ENCODE peak calls at places on chromosomes 2 and 18, in five cellular contexts. R, L, V, H and U are unnamed samples.

GRCh38 chr2:18282026-18282425 is 278.4 kb downstream of the RDH14 start:
- DNase-seq in H (no peak), L (no peak), R (no peak), V (no peak), U (no peak)

GRCh38 chr18:39776766-39777165 is 2178.3 kb upstream of the PIK3C3 start:
- DNase-seq in L (no peak), H (no peak), R (no peak), V (no peak), U (no peak)

GRCh38 chr18:3966246-3966984 is 488.7 kb downstream of the DLGAP1 start:
- DNase-seq in H (no peak), R (no peak), V (no peak), L (no peak), U (no peak)

GRCh38 chr2:28997237-28997846 is 16.2 kb downstream of the TOGARAM2 start:
- DNase-seq in L (no peak), V (no peak), R (no peak), H (no peak), U (no peak)

GRCh38 chr2:3413642-3414041 is 34.1 kb downstream of the TRAPPC12 start:
- DNase-seq in H (no peak), V (no peak), R (no peak), L (no peak), U (no peak)

GRCh38 chr2:117935436-117935835 is 78.4 kb downstream of the CCDC93 start:
- DNase-seq in V (no peak), H (no peak), R (no peak), L (no peak), U (no peak)

GRCh38 chr2:241803387-241804325 is 5.3 kb upstream of the NEU4 start:
- DNase-seq in L (peak), H (peak), V (peak), R (peak), U (no peak)

GRCh38 chr2:183837157-183837556 is 712.9 kb downstream of the NUP35 start:
- DNase-seq in R (no peak), L (no peak), H (no peak), V (no peak), U (no peak)

GRCh38 chr18:22467760-22468553 is 50.2 kb upstream of the CTAGE1 start:
- DNase-seq in L (no peak), V (no peak), R (peak), H (peak), U (peak)

GRCh38 chr2:147937744-147938349 is 82.7 kb downstream of the ORC4 start:
- DNase-seq in V (no peak), L (peak), H (no peak), R (no peak), U (no peak)

GRCh38 chr2:75076088-75076487 is 117.6 kb downstream of the POLE4 start:
- DNase-seq in R (no peak), L (no peak), V (no peak), H (no peak), U (no peak)

GRCh38 chr18:61957801-61958516 is 65.2 kb upstream of the RNF152 start:
- DNase-seq in L (no peak), H (no peak), V (no peak), R (no peak), U (no peak)
- TF ChIP-seq CTCF in L (no peak), H (no peak), V (no peak), R (peak), U (no peak)

DNA sequence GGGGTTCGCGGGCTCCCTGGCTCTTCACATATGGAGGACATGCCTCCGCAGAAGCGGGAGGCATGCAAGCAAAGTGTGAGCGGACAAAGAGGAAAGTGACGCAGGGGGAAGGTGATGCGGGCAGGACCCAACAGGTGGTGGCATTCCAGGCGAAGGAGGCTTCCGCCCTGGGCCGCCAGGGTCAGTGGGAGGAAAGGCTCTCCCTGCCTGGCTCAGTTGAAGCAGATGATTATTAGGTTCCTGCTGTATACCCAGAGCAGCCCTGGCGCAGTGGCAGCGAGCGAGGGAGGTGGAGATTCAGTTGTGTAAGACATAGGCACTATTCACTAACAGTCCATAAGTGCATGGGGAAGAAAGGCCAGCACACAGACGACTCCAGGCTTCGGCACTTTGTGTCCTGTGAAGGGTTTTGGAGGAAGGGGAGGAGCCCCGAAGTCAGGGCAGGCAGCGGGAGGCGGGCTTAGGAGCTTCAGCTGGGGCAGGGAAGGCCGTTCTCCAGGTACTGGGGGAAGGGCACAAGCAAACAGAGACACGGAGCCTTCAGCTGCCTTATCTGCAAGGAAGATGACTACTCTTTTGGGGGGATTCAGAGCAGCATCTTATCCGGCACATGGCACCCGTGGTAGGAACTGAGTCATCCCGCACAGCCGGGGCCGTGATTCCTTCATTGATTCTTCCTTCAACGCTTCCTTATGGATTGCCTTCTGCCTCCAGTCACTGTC is 89.8 kb downstream of the TGOLN2 start:
- DNase-seq in H (no peak), V (no peak), L (no peak), R (no peak), U (no peak)
- TF ChIP-seq CTCF in H (no peak), V (no peak), L (no peak), R (no peak), U (no peak)

DNA sequence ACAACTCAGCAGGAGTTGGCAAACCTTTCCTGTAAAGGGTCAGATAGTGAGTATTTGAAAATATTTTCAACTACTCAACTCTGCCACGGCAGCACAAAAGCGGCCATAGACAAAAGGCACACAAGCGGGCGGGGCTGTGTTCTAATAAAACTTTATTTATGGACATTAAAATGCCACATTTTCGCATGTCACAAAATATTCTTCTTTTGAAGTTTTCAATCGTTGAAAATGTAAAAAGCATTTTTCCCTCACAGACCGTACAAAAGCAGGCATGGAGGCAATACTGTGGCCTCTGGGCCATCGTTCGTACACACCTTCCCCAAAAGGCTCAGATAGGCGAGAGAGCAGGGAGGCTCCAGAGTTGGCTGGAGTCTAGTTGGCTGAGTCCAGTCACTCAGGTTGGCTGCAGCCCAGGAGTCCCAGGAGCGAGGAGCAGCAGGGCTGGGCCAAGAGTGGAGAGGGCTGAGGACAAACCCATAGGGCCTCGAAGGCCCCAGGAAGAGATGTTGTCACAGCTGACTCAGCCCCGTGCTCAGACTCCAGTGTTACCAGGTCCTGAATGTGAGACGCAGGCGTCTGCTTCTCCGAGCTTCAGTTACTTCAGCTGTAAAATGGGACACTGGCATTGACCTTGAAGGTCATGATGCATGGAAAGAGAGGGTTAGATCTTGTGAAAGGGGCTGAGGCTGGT is 42.5 kb downstream of the SDC1 start:
- DNase-seq in V (no peak), H (peak), R (no peak), L (peak), U (no peak)
- TF ChIP-seq CTCF in V (no peak), H (no peak), R (no peak), L (no peak), U (no peak)

GRCh38 chr2:71454221-71455010 is 1.1 kb downstream of the DYSF start:
- DNase-seq in H (no peak), V (no peak), L (peak), R (no peak), U (no peak)

GRCh38 chr2:71453404-71454220 is at the start of gene DYSF:
- DNase-seq in R (no peak), L (peak), V (no peak), H (no peak), U (no peak)

GRCh38 chr2:71455741-71456569 is 2.6 kb downstream of the DYSF start:
- DNase-seq in H (no peak), L (no peak), R (no peak), V (no peak), U (no peak)

GRCh38 chr2:71456617-71457016 is 3.3 kb downstream of the DYSF start:
- DNase-seq in L (no peak), H (no peak), V (no peak), R (no peak), U (no peak)

DNA sequence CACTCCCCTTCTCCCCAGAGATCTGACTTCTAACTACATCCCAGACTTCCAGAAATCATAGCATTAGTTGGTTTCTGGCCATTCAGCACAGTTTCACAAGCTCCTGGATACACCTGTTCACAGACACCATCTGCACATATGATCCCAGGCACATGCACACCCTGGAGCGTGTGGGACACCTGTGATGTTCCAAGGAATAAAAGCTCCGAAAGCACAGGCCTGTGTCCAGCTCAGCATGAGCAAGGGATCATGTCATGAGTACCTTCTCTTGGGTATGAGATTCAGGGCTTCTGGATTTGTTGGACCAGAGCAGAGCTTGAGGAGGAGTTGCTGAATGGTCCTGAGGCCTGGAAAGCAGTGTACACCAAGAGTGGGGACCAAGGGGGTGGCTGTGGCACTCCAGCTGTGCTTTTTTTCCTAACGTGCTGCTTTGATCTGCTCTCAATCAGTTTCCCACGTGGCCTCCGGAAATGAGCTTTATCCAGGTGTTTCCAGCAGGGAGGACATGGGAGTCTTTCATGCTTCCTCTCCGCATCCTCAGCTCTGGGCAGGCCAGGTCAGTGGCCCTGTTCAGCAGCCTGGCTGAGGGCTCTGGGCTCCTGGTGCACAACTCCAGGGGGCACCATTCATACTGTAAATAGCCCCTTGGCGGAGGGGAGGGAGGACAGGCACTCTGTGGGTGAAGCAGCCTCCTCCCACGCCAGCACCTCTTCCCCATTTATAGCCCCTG is 1.8 kb downstream of the DYSF start:
- DNase-seq in R (no peak), L (no peak), H (no peak), V (no peak), U (no peak)
- TF ChIP-seq CTCF in R (no peak), L (no peak), H (no peak), V (no peak), U (no peak)

GRCh38 chr2:7030810-7031209 is 113.6 kb downstream of the RNF144A start:
- DNase-seq in H (no peak), R (no peak), L (no peak), V (no peak), U (no peak)

GRCh38 chr2:7032371-7032770 is 115.2 kb downstream of the RNF144A start:
- DNase-seq in V (no peak), R (no peak), L (no peak), H (no peak), U (no peak)

GRCh38 chr2:7033136-7033960 is 116.1 kb downstream of the RNF144A start:
- DNase-seq in L (no peak), V (no peak), R (no peak), H (no peak), U (no peak)

GRCh38 chr2:7029291-7030059 is 112.3 kb downstream of the RNF144A start:
- DNase-seq in V (no peak), R (no peak), L (no peak), H (no peak), U (no peak)

DNA sequence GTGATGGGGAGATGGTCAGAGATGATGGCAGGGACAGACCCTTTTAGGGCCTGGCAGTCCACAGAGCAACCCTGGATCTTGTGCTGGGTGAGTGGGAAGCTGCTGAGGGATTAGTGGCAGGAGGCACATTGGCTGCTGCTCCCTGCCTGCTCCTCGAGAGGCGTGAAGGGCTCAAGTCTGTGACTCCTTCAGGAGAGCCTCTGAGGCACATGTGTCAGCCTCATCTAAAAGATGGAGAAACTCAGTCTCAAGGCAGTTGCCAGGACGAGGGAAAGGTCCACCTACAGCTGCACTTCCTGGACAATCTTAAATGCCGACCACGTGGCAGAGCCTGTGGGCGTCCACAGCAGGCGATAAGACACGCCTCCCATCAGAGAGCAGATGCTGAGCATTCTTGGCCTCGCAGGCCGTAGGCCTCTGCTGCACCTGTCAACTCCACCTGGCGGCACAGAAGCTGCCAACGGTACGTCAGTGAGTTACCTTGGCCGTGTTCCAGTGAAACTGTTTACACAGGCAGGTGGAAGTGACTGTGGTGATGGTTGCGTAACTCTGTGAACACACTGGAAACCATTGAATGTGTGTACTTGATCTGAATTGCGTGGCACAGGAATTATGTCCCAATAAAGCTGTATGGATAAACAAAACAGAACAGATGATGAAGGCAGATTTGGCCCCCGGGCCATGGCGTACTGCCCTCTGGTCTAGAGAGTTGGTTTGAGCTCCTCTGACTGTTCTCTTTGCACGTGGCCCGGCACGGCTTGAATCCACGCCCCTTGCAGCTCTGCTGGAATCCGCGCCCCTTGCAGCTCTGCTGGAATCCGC is 114.4 kb downstream of the RNF144A start:
- DNase-seq in R (no peak), L (no peak), H (peak), V (no peak), U (no peak)
- TF ChIP-seq CTCF in R (no peak), L (no peak), H (peak), V (no peak), U (no peak)

DNA sequence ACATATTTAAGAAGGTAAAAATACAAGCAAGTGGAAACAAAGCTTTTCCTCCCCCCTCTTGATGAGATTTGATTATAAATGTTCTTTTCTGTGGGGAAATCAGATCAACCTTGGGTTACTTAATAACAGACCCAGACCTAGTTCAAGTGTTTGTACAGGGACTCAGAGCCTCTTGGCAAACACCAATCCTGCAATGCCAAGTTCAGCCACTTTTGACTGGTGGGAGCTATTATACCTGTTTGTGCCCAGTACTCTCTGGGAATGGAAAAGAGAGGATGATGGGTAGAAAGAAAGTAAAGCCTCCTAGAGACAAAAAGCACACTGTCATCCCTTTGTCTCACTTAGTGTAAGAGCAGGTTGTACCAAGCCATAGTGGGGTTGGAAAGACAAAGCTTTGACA is 63.8 kb upstream of the EPHA4 start:
- DNase-seq in R (no peak), H (peak), L (no peak), V (no peak), U (no peak)
- TF ChIP-seq CTCF in R (no peak), H (peak), L (no peak), V (no peak), U (no peak)

DNA sequence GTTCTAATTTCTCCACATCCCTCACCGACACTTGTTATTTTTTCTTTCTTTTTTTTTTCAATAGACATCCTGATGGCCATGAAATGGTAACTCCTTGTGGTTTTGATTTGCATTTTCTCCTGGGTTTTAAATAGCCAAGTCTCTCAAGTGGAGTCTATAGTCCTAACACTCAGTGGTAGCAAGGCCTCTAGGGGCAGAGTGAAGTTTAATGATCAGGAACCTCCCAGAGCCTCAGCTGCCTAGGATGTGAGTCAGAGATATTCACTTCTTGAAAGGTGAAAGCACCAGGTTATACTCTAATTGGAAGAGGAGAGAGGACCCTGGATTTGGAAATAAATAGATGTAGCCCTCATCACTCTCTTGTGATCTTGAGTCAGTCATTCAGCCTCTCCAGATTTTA is 62.7 kb upstream of the CAPN13 start:
- DNase-seq in V (no peak), H (no peak), L (no peak), R (no peak), U (no peak)
- TF ChIP-seq CTCF in V (no peak), H (no peak), L (no peak), R (no peak), U (no peak)

DNA sequence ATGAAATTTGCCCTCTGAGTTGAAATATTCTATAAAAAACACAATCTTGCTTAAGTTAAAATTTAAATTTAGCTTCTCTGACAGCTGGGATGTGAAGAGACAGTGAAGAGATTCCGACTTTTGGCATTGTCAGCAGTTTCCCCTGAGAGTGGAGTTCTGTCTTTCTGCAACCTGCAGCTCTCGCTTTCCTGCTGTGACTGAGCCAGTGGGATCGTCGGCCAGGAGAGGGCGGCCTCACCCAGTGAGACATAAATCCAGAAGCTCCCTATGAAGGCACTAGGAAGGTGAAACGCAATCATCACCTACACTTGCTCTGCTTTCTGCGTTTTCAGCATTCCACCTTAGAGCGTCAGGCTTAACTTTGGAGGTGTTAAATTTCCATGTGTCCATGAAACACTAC is 75.4 kb upstream of the HNMT start:
- DNase-seq in L (no peak), R (no peak), H (peak), V (no peak), U (no peak)
- TF ChIP-seq CTCF in L (peak), R (peak), H (peak), V (no peak), U (peak)

GRCh38 chr2:131092409-131093065 is 723 bp downstream of the FAM168B start:
- DNase-seq in R (no peak), L (no peak), V (no peak), H (no peak), U (no peak)

GRCh38 chr2:131094655-131095281 is 1.5 kb upstream of the FAM168B start:
- DNase-seq in H (no peak), L (no peak), V (no peak), R (no peak), U (no peak)

GRCh38 chr2:131093066-131093842 is at the start of gene FAM168B:
- DNase-seq in L (peak), R (peak), V (peak), H (peak), U (peak)
- TF ChIP-seq CTCF in L (peak), R (no peak), V (no peak), H (no peak), U (no peak)

DNA sequence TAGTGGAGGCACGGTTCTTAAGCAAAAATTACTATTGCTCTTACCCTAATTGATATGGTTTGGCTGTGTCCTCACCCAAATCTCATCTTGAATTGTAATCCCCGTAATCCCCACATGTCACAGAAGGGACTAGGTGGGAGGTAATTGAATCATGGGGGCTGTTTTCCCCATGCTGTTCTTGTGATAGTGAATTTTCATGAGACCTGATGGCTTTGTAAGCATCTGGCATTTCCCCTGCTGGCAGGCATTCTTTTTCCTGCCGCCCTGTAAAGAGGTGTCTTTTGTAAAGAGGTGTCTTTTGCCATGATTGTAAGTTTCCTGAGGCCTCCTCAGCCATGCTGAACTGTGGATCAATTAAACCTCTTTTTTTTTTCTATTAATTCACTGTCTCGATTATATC is 1691.8 kb upstream of the SLC39A10 start:
- DNase-seq in H (no peak), L (no peak), R (no peak), V (no peak), U (no peak)
- TF ChIP-seq CTCF in H (no peak), L (no peak), R (no peak), V (no peak), U (no peak)